ENCODE peak calls at places on chromosomes 11 and 22, in four cellular contexts. U is breast epithelium, M is ovary, C is A549. X is an unnamed sample.

GRCh38 chr22:37771702-37772427 is 35.9 kb upstream of the GCAT start:
- DNase-seq in U (no peak), M (no peak), C (no peak), X (no peak)

GRCh38 chr11:67584205-67584880 is 731 bp downstream of the GSTP1 start:
- DNase-seq in U (peak), M (peak), C (no peak), X (no peak)

GRCh38 chr22:36538529-36538928 is 9.6 kb upstream of the EIF3D start:
- DNase-seq in U (no peak), M (no peak), C (no peak), X (no peak)

GRCh38 chr22:28514314-28514713 is 165.3 kb downstream of the TTC28 start:
- DNase-seq in U (no peak), M (no peak), C (no peak), X (no peak)

GRCh38 chr11:134159652-134160051 is 64.1 kb downstream of the NCAPD3 start:
- DNase-seq in U (no peak), M (no peak), C (no peak), X (no peak)

GRCh38 chr22:18136563-18137320 is 13.2 kb upstream of the USP18 start:
- DNase-seq in U (no peak), M (no peak), C (no peak), X (no peak)

GRCh38 chr11:123439616-123440015 is 9.5 kb downstream of the GRAMD1B start:
- DNase-seq in U (no peak), M (no peak), C (no peak), X (no peak)

GRCh38 chr11:69127091-69127850 is 28.5 kb upstream of the SMIM38 start:
- DNase-seq in U (peak), M (no peak), C (no peak), X (no peak)

GRCh38 chr11:130175898-130176297 is 16.3 kb downstream of the ST14 start:
- DNase-seq in U (no peak), M (no peak), C (no peak), X (no peak)

GRCh38 chr11:70481625-70482528 is 83.5 kb downstream of the CTTN start:
- DNase-seq in U (no peak), M (no peak), C (peak), X (no peak)

GRCh38 chr11:117931971-117932370 is 2.8 kb upstream of the TMPRSS13 start:
- DNase-seq in U (peak), M (peak), C (no peak), X (no peak)

GRCh38 chr11:62423012-62423411 is 4.2 kb downstream of the SCGB1A1 start:
- DNase-seq in U (no peak), M (no peak), C (no peak), X (no peak)

GRCh38 chr11:112588252-112588668 is 327.6 kb upstream of the PLET1 start:
- DNase-seq in U (no peak), M (peak), C (peak), X (peak)

GRCh38 chr11:69646493-69647201 is 5.7 kb downstream of the CCND1 start:
- DNase-seq in U (no peak), M (no peak), C (no peak), X (no peak)

GRCh38 chr11:112526699-112527410 is 266.2 kb upstream of the PLET1 start:
- DNase-seq in U (no peak), M (no peak), C (no peak), X (no peak)

GRCh38 chr11:102367364-102367763 is 20.4 kb downstream of the BIRC2 start:
- DNase-seq in U (no peak), M (no peak), C (peak), X (no peak)

GRCh38 chr22:33811686-33812085 is 108.6 kb downstream of the LARGE1 start:
- DNase-seq in U (no peak), M (peak), C (no peak), X (no peak)

GRCh38 chr11:12110714-12111481 is 508 bp downstream of the MICAL2 start:
- DNase-seq in U (no peak), M (peak), C (no peak), X (no peak)

GRCh38 chr11:131584694-131585592 is 214.5 kb downstream of the NTM start:
- DNase-seq in U (no peak), M (no peak), C (no peak), X (no peak)

GRCh38 chr22:36884314-36885158 is 23.7 kb downstream of the NCF4 start:
- DNase-seq in U (no peak), M (no peak), C (no peak), X (no peak)

GRCh38 chr11:113446112-113446511 is 29.1 kb downstream of the DRD2 start:
- DNase-seq in U (no peak), M (no peak), C (no peak), X (no peak)

GRCh38 chr22:17866621-17867020 is 92.4 kb upstream of the BID start:
- DNase-seq in U (no peak), M (no peak), C (no peak), X (no peak)

GRCh38 chr11:43962383-43962969 is 20.0 kb downstream of the C11orf96 start:
- DNase-seq in U (no peak), M (no peak), C (no peak), X (no peak)

GRCh38 chr22:37202706-37203105 is 9.6 kb downstream of the SSTR3 start:
- DNase-seq in U (peak), M (no peak), C (no peak), X (no peak)

GRCh38 chr11:130582994-130583393 is 134.5 kb downstream of the ADAMTS15 start:
- DNase-seq in U (no peak), M (no peak), C (no peak), X (no peak)

GRCh38 chr11:68343761-68344256 is 31.4 kb downstream of the LRP5 start:
- DNase-seq in U (no peak), M (no peak), C (no peak), X (no peak)

GRCh38 chr11:129418039-129418438 is 42.4 kb downstream of the BARX2 start:
- DNase-seq in U (no peak), M (no peak), C (no peak), X (no peak)

GRCh38 chr11:35491231-35491871 is 34.1 kb downstream of the PAMR1 start:
- DNase-seq in U (no peak), M (no peak), C (no peak), X (peak)

GRCh38 chr11:57111646-57112045 is 70.1 kb upstream of the LRRC55 start:
- DNase-seq in U (no peak), M (no peak), C (no peak), X (no peak)

GRCh38 chr11:58027341-58027740 is 3.4 kb upstream of the OR6Q1 start:
- DNase-seq in U (no peak), M (no peak), C (no peak), X (peak)

GRCh38 chr11:126284829-126285228 is 1.9 kb downstream of the TIRAP start:
- DNase-seq in U (peak), M (peak), C (peak), X (peak)

GRCh38 chr11:118522571-118523072 is 4.7 kb upstream of the TTC36 start:
- DNase-seq in U (no peak), M (peak), C (no peak), X (no peak)

GRCh38 chr11:131154329-131154728 is 216.1 kb upstream of the NTM start:
- DNase-seq in U (no peak), M (no peak), C (no peak), X (no peak)

GRCh38 chr22:30233582-30233981 is 13.0 kb downstream of the LIF start:
- DNase-seq in U (no peak), M (no peak), C (no peak), X (no peak)
- H3K27ac ChIP-seq in U (no peak), M (no peak), C (peak), X (no peak)

DNA sequence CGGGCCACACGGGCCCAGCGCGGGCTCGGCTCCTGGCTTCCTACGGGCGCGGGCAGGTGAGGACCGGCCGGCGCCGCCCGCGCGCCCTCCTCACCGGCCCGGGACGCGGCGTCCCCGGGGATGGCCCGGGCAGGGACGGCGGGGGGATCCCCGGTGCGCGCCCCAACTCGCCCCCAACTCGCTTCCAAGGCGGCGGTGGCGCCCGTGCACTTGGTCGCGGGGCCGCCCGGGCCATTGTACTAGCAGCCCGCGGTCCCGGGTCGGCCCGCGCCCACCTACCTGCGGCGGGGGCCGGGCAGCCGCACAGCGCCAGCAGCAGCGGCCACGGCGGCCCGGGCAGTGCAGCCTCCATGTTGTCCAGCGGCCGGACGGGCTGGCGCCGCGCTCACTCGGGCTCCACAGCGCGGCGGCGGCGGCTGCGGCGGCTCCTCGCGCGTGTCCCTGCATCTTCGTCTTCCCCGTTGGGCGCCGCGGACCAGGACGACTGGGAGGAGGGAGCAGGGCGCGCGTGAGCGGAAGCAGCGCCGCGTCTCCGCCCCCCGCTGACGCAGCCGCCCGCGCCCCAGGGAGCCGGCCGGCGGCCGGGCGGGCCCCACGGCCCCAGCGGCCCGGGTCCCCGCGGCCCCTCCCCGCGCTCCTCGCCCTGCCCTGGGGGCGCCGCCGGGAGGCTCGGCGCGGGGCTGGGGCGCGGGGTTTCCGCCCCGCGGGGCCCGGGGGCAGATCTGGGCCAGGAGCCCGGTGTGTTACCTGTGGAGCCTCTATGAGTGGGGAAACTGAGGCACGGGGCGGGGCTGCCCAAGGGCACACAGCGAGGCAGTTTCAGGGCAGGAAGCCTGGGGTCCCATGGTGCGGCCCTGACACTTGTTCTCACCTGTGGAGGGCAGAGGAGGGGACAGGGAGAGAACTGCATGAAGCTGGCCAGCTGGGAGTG is 159.3 kb upstream of the GRK3 start:
- DNase-seq in U (peak), M (peak), C (peak), X (no peak)
- H3K27ac ChIP-seq in U (peak), M (peak), C (peak), X (peak)

GRCh38 chr11:120226242-120226641 is 13.7 kb upstream of the POU2F3 start:
- DNase-seq in U (no peak), M (no peak), C (no peak), X (no peak)

GRCh38 chr11:120224386-120224785 is 13.6 kb downstream of the OAF start:
- DNase-seq in U (no peak), M (no peak), C (no peak), X (no peak)

GRCh38 chr11:120226714-120227113 is 13.2 kb upstream of the POU2F3 start:
- DNase-seq in U (no peak), M (no peak), C (no peak), X (no peak)

GRCh38 chr11:120224872-120225371 is 14.1 kb downstream of the OAF start:
- DNase-seq in U (no peak), M (no peak), C (no peak), X (no peak)

GRCh38 chr11:120225372-120225909 is 14.5 kb upstream of the POU2F3 start:
- DNase-seq in U (no peak), M (no peak), C (no peak), X (no peak)
- H3K27ac ChIP-seq in U (peak), M (peak), C (no peak), X (no peak)

DNA sequence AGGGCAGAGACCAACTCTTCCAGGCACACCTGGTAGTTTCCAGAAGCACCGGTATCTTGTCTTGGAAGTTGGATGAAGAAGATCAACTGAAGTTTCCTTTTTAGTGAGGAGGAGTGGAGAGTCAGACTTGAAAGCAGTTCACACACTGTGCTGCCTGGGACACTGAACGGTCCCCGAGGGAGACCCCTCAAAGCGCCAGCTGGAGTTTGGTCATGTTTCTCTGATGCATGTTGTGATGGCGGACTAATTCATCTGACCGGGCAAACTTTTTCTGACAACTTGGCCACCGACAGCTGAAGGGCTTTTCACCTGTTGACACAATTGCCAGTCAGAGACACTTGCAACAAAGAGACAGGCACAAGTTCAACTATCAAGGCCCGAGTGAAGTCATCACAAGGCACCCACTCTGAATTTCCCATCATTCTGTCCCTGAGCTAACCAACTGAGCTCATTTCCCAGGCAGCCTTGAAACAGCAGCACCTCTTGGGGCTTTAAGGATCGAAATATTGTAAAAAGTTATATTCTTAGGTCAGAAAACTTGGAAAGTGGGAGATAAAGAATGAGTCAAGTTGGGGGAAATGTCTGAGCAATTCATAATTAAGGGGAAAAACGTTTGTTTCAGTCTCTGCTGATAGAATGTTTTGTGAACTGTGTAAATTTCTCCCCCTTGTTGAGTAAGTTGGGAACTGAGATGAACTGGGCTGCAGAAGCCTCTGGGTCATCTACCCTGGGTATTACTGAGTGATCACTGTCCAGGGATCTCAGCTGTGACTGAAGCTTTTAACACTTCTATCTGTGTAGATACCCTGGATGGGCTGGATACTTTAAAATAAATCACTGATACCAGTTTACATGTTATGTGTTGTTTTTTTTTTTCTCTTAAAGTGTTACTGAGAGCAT is 46.2 kb downstream of the WT1 start:
- DNase-seq in U (no peak), M (no peak), C (no peak), X (no peak)
- H3K27ac ChIP-seq in U (no peak), M (no peak), C (no peak), X (no peak)

GRCh38 chr11:46845440-46845739 is 690 bp downstream of the CKAP5 start:
- DNase-seq in U (no peak), M (no peak), C (no peak), X (no peak)

GRCh38 chr11:46850829-46851380 is 4.8 kb upstream of the CKAP5 start:
- DNase-seq in U (no peak), M (no peak), C (no peak), X (no peak)

GRCh38 chr11:46845740-46846509 is at the start of gene CKAP5:
- DNase-seq in U (peak), M (peak), C (peak), X (peak)

GRCh38 chr11:46849631-46850030 is 3.6 kb upstream of the CKAP5 start:
- DNase-seq in U (no peak), M (no peak), C (no peak), X (no peak)

GRCh38 chr11:46846510-46846830 is 390 bp upstream of the CKAP5 start:
- DNase-seq in U (no peak), M (no peak), C (no peak), X (no peak)
- H3K27ac ChIP-seq in U (peak), M (no peak), C (peak), X (no peak)

DNA sequence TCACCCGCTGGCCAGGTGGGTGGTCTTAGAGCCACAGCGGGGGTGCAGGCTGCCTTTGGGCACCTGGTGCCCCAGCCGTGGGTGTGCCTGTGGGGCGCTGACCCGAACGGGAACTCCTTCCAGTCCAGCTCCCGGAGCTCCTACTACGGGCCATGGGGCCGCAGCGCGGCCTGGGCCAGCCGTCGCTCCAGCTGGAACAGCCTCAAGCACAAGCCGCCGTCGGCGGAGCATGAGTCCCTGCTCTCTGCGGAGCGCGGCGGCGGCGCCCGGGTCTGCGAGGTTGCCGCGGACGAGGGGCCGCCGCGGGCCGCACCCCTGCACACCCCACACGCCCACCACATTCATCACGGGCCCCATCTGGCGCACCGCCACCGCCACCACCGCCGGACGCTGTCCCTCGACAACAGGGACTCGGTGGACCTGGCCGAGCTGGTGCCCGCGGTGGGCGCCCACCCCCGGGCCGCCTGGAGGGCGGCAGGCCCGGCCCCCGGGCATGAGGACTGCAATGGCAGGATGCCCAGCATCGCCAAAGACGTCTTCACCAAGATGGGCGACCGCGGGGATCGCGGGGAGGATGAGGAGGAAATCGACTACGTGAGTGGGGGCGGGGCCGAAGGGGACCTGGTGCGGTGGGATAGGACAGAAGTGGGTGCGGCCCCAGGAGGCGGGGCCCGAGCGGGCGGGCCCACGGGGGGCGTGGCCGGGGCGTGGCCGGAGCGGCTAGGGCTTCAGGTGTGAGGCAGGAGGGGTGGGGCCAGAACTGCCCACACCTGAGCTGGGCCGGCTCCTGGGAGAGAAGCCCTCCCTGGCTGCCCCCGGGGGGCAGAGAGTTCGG is 91.5 kb downstream of the CACNA1I start:
- DNase-seq in U (no peak), M (no peak), C (no peak), X (no peak)
- H3K27ac ChIP-seq in U (no peak), M (no peak), C (no peak), X (no peak)

DNA sequence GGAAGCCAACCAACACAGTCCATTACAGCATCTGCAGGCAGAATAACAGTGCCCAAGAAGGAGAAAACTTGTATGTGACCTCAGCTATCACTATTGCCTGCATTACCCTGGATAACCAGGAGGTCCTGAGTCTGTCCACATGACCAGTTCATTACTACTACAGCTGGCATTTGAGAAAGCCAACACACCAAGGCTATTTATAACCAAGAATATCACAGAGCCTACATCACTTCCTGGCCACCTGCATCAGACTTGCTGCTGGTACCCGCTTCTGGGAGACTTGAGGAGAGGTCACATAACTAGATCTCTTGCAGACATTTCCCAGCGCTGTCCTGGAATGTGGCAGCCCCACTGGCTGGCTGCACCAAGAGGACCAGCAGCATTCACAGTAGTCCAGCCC is 11.1 kb upstream of the OR56B4 start:
- DNase-seq in U (no peak), M (no peak), C (no peak), X (no peak)
- H3K27ac ChIP-seq in U (no peak), M (no peak), C (no peak), X (no peak)

DNA sequence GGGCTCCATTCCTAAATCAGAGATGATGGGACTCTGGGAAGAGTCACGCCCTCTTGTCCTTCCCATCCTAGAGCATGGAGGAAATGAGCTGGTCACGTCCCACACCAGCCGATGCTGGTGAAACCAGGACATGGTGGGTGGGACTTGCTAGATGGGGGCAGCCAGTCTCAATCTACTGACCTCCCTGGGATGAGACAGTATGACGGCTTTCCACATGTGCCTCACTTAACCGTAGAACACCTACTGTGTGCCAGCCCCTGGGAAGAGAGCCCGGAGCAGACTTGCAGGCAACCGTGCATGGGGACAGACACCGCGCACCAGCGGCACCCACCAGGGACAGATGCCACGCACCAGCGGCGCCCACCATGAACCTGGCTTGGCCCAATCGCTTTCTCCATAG is 3.8 kb downstream of the OSBPL5 start:
- DNase-seq in U (no peak), M (peak), C (no peak), X (no peak)
- H3K27ac ChIP-seq in U (no peak), M (no peak), C (no peak), X (no peak)

DNA sequence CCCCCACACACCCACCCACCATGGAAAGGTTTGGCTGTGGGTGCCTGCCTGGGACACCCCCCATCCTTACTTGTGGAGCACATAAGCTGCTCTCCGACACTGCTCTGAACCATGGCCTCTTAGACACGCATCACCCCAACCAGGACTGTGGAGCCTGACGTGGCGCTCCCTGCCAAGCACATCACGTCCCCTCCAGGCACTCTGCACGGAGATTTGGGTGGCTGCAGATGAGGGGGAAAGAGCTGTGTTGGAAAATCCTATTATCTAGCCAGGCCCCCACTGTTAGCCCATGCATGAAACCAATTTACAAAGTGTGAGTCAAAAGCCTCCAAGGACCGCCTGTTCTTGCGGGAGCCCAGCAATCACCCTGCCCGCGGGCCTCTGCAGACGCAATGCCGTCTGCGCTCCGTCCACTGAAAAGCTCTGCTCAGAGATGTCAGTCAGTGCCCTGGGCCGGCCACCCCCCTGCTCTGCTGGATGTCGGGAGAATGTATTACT is 163.4 kb upstream of the NECTIN1 start:
- DNase-seq in U (no peak), M (no peak), C (no peak), X (no peak)
- H3K27ac ChIP-seq in U (no peak), M (no peak), C (no peak), X (no peak)

X was measured in AG04450.